ENCODE peak calls at places on chromosomes 2 and 18, in five cellular contexts. One of them, this sample, is unnamed.

GRCh38 chr18:69399253-69399652 is 1.4 kb upstream of the DOK6 start:
- DNase-seq in IMR-90: no peak
- DNase-seq in mesendoderm: peak
- DNase-seq in neuronal stem cell: no peak
- DNase-seq in mesenchymal stem cell: no peak
- DNase-seq in this sample: no peak

GRCh38 chr2:202007015-202008011 is 26.3 kb upstream of the FZD7 start:
- DNase-seq in mesendoderm: no peak
- DNase-seq in neuronal stem cell: no peak
- DNase-seq in mesenchymal stem cell: no peak
- DNase-seq in IMR-90: no peak
- DNase-seq in this sample: no peak

GRCh38 chr2:233422050-233422639 is 67.9 kb downstream of the DGKD start:
- DNase-seq in IMR-90: no peak
- DNase-seq in mesenchymal stem cell: no peak
- DNase-seq in neuronal stem cell: no peak
- DNase-seq in mesendoderm: no peak
- DNase-seq in this sample: no peak

GRCh38 chr2:26772064-26773001 is 8.2 kb downstream of the SLC35F6 start:
- DNase-seq in mesendoderm: no peak
- DNase-seq in neuronal stem cell: no peak
- DNase-seq in mesenchymal stem cell: peak
- DNase-seq in IMR-90: peak
- DNase-seq in this sample: no peak

GRCh38 chr18:44938396-44939036 is 257.8 kb downstream of the SETBP1 start:
- DNase-seq in mesenchymal stem cell: no peak
- DNase-seq in IMR-90: no peak
- DNase-seq in neuronal stem cell: no peak
- DNase-seq in mesendoderm: peak
- DNase-seq in this sample: no peak

GRCh38 chr2:101330253-101330921 is 21.9 kb upstream of the RNF149 start:
- DNase-seq in mesendoderm: peak
- DNase-seq in neuronal stem cell: no peak
- DNase-seq in mesenchymal stem cell: peak
- DNase-seq in IMR-90: no peak
- DNase-seq in this sample: peak

GRCh38 chr18:31942301-31942998 is 478 bp downstream of the TRAPPC8 start:
- DNase-seq in IMR-90: peak
- DNase-seq in mesendoderm: peak
- DNase-seq in neuronal stem cell: no peak
- DNase-seq in mesenchymal stem cell: peak
- DNase-seq in this sample: peak

GRCh38 chr2:28465148-28465885 is 30.5 kb upstream of the PLB1 start:
- DNase-seq in neuronal stem cell: no peak
- DNase-seq in mesendoderm: no peak
- DNase-seq in IMR-90: no peak
- DNase-seq in mesenchymal stem cell: no peak
- DNase-seq in this sample: no peak

GRCh38 chr2:191569025-191569424 is 108.9 kb upstream of the NABP1 start:
- DNase-seq in mesenchymal stem cell: no peak
- DNase-seq in mesendoderm: peak
- DNase-seq in neuronal stem cell: no peak
- DNase-seq in IMR-90: no peak
- DNase-seq in this sample: peak

GRCh38 chr2:50765590-50765989 is 266.3 kb downstream of the NRXN1 start:
- DNase-seq in IMR-90: no peak
- DNase-seq in mesenchymal stem cell: no peak
- DNase-seq in neuronal stem cell: no peak
- DNase-seq in mesendoderm: no peak
- DNase-seq in this sample: no peak

GRCh38 chr2:62440281-62440946 is 65.6 kb downstream of the TMEM17 start:
- DNase-seq in mesendoderm: no peak
- DNase-seq in IMR-90: no peak
- DNase-seq in mesenchymal stem cell: no peak
- DNase-seq in neuronal stem cell: no peak
- DNase-seq in this sample: no peak

GRCh38 chr2:105969552-105969951 is 224.5 kb downstream of the UXS1 start:
- DNase-seq in IMR-90: no peak
- DNase-seq in mesenchymal stem cell: no peak
- DNase-seq in neuronal stem cell: no peak
- DNase-seq in mesendoderm: peak
- DNase-seq in this sample: peak

GRCh38 chr2:167265722-167266121 is 377.4 kb downstream of the XIRP2 start:
- DNase-seq in mesenchymal stem cell: no peak
- DNase-seq in mesendoderm: no peak
- DNase-seq in neuronal stem cell: no peak
- DNase-seq in IMR-90: no peak
- DNase-seq in this sample: no peak

GRCh38 chr18:22604390-22604985 is 186.8 kb upstream of the CTAGE1 start:
- DNase-seq in neuronal stem cell: no peak
- DNase-seq in mesendoderm: no peak
- DNase-seq in mesenchymal stem cell: no peak
- DNase-seq in IMR-90: peak
- DNase-seq in this sample: no peak

GRCh38 chr2:44330801-44331200 is 30.5 kb downstream of the PREPL start:
- DNase-seq in neuronal stem cell: no peak
- DNase-seq in mesendoderm: no peak
- DNase-seq in IMR-90: peak
- DNase-seq in mesenchymal stem cell: peak
- DNase-seq in this sample: no peak

GRCh38 chr2:8268172-8268783 is 413.6 kb upstream of the ID2 start:
- DNase-seq in mesendoderm: no peak
- DNase-seq in IMR-90: no peak
- DNase-seq in neuronal stem cell: no peak
- DNase-seq in mesenchymal stem cell: no peak
- DNase-seq in this sample: no peak

GRCh38 chr2:74001781-74002514 is 17.2 kb downstream of the TET3 start:
- DNase-seq in neuronal stem cell: no peak
- DNase-seq in IMR-90: no peak
- DNase-seq in mesenchymal stem cell: no peak
- DNase-seq in mesendoderm: no peak
- DNase-seq in this sample: peak

GRCh38 chr18:3910507-3910906 is 460.5 kb downstream of the TGIF1 start:
- DNase-seq in neuronal stem cell: no peak
- DNase-seq in mesendoderm: no peak
- DNase-seq in mesenchymal stem cell: no peak
- DNase-seq in IMR-90: peak
- DNase-seq in this sample: no peak

GRCh38 chr2:85905187-85905666 is 16.4 kb upstream of the ST3GAL5 start:
- DNase-seq in mesenchymal stem cell: peak
- DNase-seq in neuronal stem cell: no peak
- DNase-seq in mesendoderm: no peak
- DNase-seq in IMR-90: peak
- DNase-seq in this sample: no peak
- H2BK15ac ChIP-seq in mesenchymal stem cell: no peak
- H2BK15ac ChIP-seq in neuronal stem cell: no peak
- H2BK15ac ChIP-seq in mesendoderm: no peak
- H2BK15ac ChIP-seq in IMR-90: no peak
- H2BK15ac ChIP-seq in this sample: no peak

GRCh38 chr18:78510636-78511035 is 469.0 kb upstream of the SALL3 start:
- DNase-seq in mesendoderm: no peak
- DNase-seq in neuronal stem cell: no peak
- DNase-seq in IMR-90: no peak
- DNase-seq in mesenchymal stem cell: no peak
- DNase-seq in this sample: no peak

GRCh38 chr18:78501251-78501650 is 478.4 kb upstream of the SALL3 start:
- DNase-seq in IMR-90: no peak
- DNase-seq in mesendoderm: no peak
- DNase-seq in neuronal stem cell: no peak
- DNase-seq in mesenchymal stem cell: no peak
- DNase-seq in this sample: no peak

GRCh38 chr18:78503129-78503528 is 476.5 kb upstream of the SALL3 start:
- DNase-seq in mesenchymal stem cell: no peak
- DNase-seq in mesendoderm: no peak
- DNase-seq in IMR-90: no peak
- DNase-seq in neuronal stem cell: no peak
- DNase-seq in this sample: no peak

GRCh38 chr18:78507217-78507616 is 472.4 kb upstream of the SALL3 start:
- DNase-seq in mesenchymal stem cell: no peak
- DNase-seq in neuronal stem cell: no peak
- DNase-seq in mesendoderm: no peak
- DNase-seq in IMR-90: no peak
- DNase-seq in this sample: no peak

DNA sequence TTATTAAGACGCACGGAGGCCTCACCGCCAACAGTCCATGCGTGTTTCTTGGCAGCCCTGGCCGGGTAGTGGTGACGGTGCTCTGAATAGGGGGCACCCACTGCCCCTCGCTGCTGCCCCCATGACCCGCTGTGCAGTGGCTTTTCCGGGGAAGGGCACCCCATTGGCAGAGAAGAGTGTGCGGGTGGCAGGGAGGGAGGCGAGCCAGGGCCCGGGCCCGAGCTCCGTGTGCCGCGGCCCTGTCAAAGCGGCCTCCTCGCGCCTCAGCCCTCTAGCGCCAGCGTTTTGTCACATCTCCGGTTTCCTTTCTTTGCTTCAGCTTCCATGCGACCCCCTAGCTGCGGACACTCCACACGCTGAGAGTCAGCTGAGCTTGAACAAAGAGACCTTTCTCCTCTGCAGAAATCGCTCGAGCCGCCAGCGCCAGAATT is 473.6 kb upstream of the SALL3 start:
- DNase-seq in mesenchymal stem cell: no peak
- DNase-seq in mesendoderm: peak
- DNase-seq in neuronal stem cell: peak
- DNase-seq in IMR-90: no peak
- DNase-seq in this sample: peak
- H2BK15ac ChIP-seq in mesenchymal stem cell: no peak
- H2BK15ac ChIP-seq in mesendoderm: no peak
- H2BK15ac ChIP-seq in neuronal stem cell: no peak
- H2BK15ac ChIP-seq in IMR-90: no peak
- H2BK15ac ChIP-seq in this sample: no peak

DNA sequence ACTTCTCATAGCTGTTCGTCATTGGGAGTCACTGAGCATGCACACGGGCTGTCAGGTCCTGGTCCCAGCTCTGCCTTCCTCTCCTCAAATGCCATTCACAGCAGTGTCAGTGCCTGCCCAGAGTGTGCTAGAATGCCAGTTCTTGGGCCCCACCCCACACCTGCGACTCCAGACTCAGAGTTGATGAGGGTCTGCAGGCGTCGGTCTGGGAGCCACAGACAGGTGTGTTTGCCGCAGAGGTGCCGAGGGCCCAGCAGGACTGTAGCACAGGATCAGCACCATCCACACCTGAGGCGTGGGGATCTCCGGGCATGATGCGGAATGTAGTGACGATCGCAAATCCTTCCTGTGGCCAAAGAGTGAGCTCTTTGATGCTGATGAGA is 56.5 kb downstream of the AGAP1 start:
- DNase-seq in mesendoderm: no peak
- DNase-seq in mesenchymal stem cell: no peak
- DNase-seq in IMR-90: no peak
- DNase-seq in neuronal stem cell: no peak
- DNase-seq in this sample: no peak
- H2BK15ac ChIP-seq in mesendoderm: no peak
- H2BK15ac ChIP-seq in mesenchymal stem cell: no peak
- H2BK15ac ChIP-seq in IMR-90: no peak
- H2BK15ac ChIP-seq in neuronal stem cell: no peak
- H2BK15ac ChIP-seq in this sample: no peak

GRCh38 chr2:217262916-217263315 is 403.1 kb upstream of the TNP1 start:
- DNase-seq in neuronal stem cell: no peak
- DNase-seq in mesendoderm: no peak
- DNase-seq in mesenchymal stem cell: no peak
- DNase-seq in IMR-90: no peak
- DNase-seq in this sample: no peak

GRCh38 chr2:217263796-217264195 is 403.9 kb upstream of the TNP1 start:
- DNase-seq in neuronal stem cell: no peak
- DNase-seq in mesenchymal stem cell: no peak
- DNase-seq in mesendoderm: no peak
- DNase-seq in IMR-90: no peak
- DNase-seq in this sample: no peak

GRCh38 chr2:217261452-217261851 is 401.6 kb upstream of the TNP1 start:
- DNase-seq in mesenchymal stem cell: no peak
- DNase-seq in IMR-90: peak
- DNase-seq in mesendoderm: no peak
- DNase-seq in neuronal stem cell: no peak
- DNase-seq in this sample: no peak

GRCh38 chr2:217258170-217258569 is 398.3 kb upstream of the TNP1 start:
- DNase-seq in mesenchymal stem cell: no peak
- DNase-seq in neuronal stem cell: no peak
- DNase-seq in mesendoderm: no peak
- DNase-seq in IMR-90: no peak
- DNase-seq in this sample: no peak

GRCh38 chr2:217260441-217261080 is 400.7 kb upstream of the TNP1 start:
- DNase-seq in IMR-90: no peak
- DNase-seq in mesendoderm: no peak
- DNase-seq in mesenchymal stem cell: no peak
- DNase-seq in neuronal stem cell: no peak
- DNase-seq in this sample: no peak
- H2BK15ac ChIP-seq in IMR-90: peak
- H2BK15ac ChIP-seq in mesendoderm: no peak
- H2BK15ac ChIP-seq in mesenchymal stem cell: no peak
- H2BK15ac ChIP-seq in neuronal stem cell: no peak
- H2BK15ac ChIP-seq in this sample: no peak

GRCh38 chr2:41947701-41948396 is 100.0 kb upstream of the PKDCC start:
- DNase-seq in neuronal stem cell: no peak
- DNase-seq in mesenchymal stem cell: peak
- DNase-seq in mesendoderm: peak
- DNase-seq in IMR-90: no peak
- DNase-seq in this sample: peak
- H2BK15ac ChIP-seq in neuronal stem cell: no peak
- H2BK15ac ChIP-seq in mesenchymal stem cell: peak
- H2BK15ac ChIP-seq in mesendoderm: no peak
- H2BK15ac ChIP-seq in IMR-90: no peak
- H2BK15ac ChIP-seq in this sample: no peak

DNA sequence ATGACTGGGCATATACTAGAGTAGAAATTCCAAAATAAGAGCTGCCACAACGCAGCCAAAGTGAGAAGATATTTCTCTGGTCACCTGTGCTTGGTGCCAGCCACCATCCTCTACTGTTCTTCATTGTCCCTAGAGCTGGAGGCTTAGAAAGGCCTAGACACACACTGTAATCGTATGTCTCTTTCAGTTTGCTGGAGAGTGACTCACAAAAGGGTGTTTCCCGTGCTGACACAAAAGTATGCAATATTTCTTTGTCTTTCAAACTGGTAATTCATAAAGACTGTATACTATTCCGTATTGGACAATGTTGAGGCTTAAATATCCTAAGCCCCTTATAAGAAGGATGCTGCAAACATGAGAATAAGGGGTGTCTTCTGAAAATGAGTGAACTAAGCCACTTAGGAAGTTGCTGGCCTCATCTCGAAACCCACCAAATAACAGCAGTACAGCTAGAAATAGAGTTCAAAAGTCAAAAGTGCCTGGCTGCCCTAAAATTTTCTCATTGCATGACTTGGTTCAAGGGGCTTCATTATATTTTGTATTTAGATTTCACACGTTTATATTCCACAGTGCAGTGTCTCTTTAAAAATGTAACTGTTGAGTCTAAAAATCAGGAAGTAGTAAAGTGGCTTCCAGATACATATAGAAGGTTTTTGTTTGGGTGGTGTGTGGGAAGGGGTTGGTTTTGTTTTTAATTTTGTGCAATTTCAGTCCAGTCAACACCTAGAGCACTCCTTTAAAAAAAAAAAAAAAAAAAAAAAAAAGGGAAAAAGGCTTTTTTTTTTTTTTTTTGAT is 601.1 kb downstream of the ARHGAP15 start:
- DNase-seq in mesenchymal stem cell: peak
- DNase-seq in IMR-90: peak
- DNase-seq in mesendoderm: no peak
- DNase-seq in neuronal stem cell: no peak
- DNase-seq in this sample: no peak
- H2BK15ac ChIP-seq in mesenchymal stem cell: no peak
- H2BK15ac ChIP-seq in IMR-90: no peak
- H2BK15ac ChIP-seq in mesendoderm: no peak
- H2BK15ac ChIP-seq in neuronal stem cell: no peak
- H2BK15ac ChIP-seq in this sample: no peak

This sample was measured in H9.